ENCODE peak calls at places on chromosomes 11 and 22, in ten cellular contexts. One of them, this sample, is unnamed.

GRCh38 chr22:17980638-17981051 is 43.7 kb downstream of the MICAL3 start:
- DNase-seq in transverse colon: peak; percentile 81
- DNase-seq in HCT116: no peak
- DNase-seq in right lobe of liver: peak; percentile 43
- DNase-seq in prostate gland: peak; percentile 24
- DNase-seq in stomach: peak; percentile 48
- DNase-seq in esophagus squamous epithelium: no peak
- DNase-seq in A549: no peak
- DNase-seq in Peyer's patch: peak; percentile 86
- DNase-seq in uterus: no peak
- DNase-seq in this sample: peak; percentile 38

GRCh38 chr11:82663535-82663934 is 70.1 kb downstream of the FAM181B start:
- DNase-seq in transverse colon: no peak
- DNase-seq in HCT116: no peak
- DNase-seq in right lobe of liver: no peak
- DNase-seq in prostate gland: no peak
- DNase-seq in stomach: no peak
- DNase-seq in esophagus squamous epithelium: no peak
- DNase-seq in A549: no peak
- DNase-seq in Peyer's patch: no peak
- DNase-seq in uterus: no peak
- DNase-seq in this sample: no peak

GRCh38 chr11:28703371-28703770 is 595.2 kb downstream of the METTL15 start:
- DNase-seq in transverse colon: no peak
- DNase-seq in HCT116: no peak
- DNase-seq in right lobe of liver: no peak
- DNase-seq in prostate gland: no peak
- DNase-seq in stomach: no peak
- DNase-seq in esophagus squamous epithelium: no peak
- DNase-seq in A549: no peak
- DNase-seq in Peyer's patch: no peak
- DNase-seq in uterus: no peak
- DNase-seq in this sample: no peak

GRCh38 chr11:125165664-125166346 is 1.3 kb downstream of the PKNOX2 start:
- DNase-seq in transverse colon: no peak
- DNase-seq in HCT116: no peak
- DNase-seq in right lobe of liver: no peak
- DNase-seq in prostate gland: no peak
- DNase-seq in stomach: no peak
- DNase-seq in esophagus squamous epithelium: no peak
- DNase-seq in A549: no peak
- DNase-seq in Peyer's patch: peak; percentile 53
- DNase-seq in uterus: no peak
- DNase-seq in this sample: no peak

GRCh38 chr11:69704508-69705245 is 855 bp upstream of the FGF19 start:
- DNase-seq in transverse colon: no peak
- DNase-seq in HCT116: no peak
- DNase-seq in right lobe of liver: no peak
- DNase-seq in prostate gland: no peak
- DNase-seq in stomach: no peak
- DNase-seq in esophagus squamous epithelium: no peak
- DNase-seq in A549: peak; percentile 46
- DNase-seq in Peyer's patch: no peak
- DNase-seq in uterus: no peak
- DNase-seq in this sample: no peak

GRCh38 chr22:41425704-41426365 is 20.8 kb downstream of the TOB2 start:
- DNase-seq in transverse colon: no peak
- DNase-seq in HCT116: no peak
- DNase-seq in right lobe of liver: no peak
- DNase-seq in prostate gland: no peak
- DNase-seq in stomach: no peak
- DNase-seq in esophagus squamous epithelium: no peak
- DNase-seq in A549: no peak
- DNase-seq in Peyer's patch: no peak
- DNase-seq in uterus: no peak
- DNase-seq in this sample: no peak

GRCh38 chr11:17439316-17439782 is 37.3 kb downstream of the ABCC8 start:
- DNase-seq in transverse colon: no peak
- DNase-seq in HCT116: no peak
- DNase-seq in right lobe of liver: no peak
- DNase-seq in prostate gland: no peak
- DNase-seq in stomach: peak; percentile 74
- DNase-seq in esophagus squamous epithelium: no peak
- DNase-seq in A549: peak; percentile 68
- DNase-seq in Peyer's patch: no peak
- DNase-seq in uterus: no peak
- DNase-seq in this sample: peak; percentile 52

GRCh38 chr22:30040499-30041055 is 39.7 kb upstream of the HORMAD2 start:
- DNase-seq in transverse colon: no peak
- DNase-seq in HCT116: no peak
- DNase-seq in right lobe of liver: no peak
- DNase-seq in prostate gland: no peak
- DNase-seq in stomach: no peak
- DNase-seq in esophagus squamous epithelium: no peak
- DNase-seq in A549: no peak
- DNase-seq in Peyer's patch: no peak
- DNase-seq in uterus: no peak
- DNase-seq in this sample: no peak

GRCh38 chr11:61334434-61335354 is 1.7 kb downstream of the TKFC start:
- DNase-seq in transverse colon: no peak
- DNase-seq in HCT116: no peak
- DNase-seq in right lobe of liver: no peak
- DNase-seq in prostate gland: no peak
- DNase-seq in stomach: no peak
- DNase-seq in esophagus squamous epithelium: no peak
- DNase-seq in A549: no peak
- DNase-seq in Peyer's patch: peak; percentile 82
- DNase-seq in uterus: no peak
- DNase-seq in this sample: no peak

GRCh38 chr11:100716848-100717247 is 29.8 kb downstream of the ARHGAP42 start:
- DNase-seq in transverse colon: no peak
- DNase-seq in HCT116: no peak
- DNase-seq in right lobe of liver: no peak
- DNase-seq in prostate gland: no peak
- DNase-seq in stomach: no peak
- DNase-seq in esophagus squamous epithelium: no peak
- DNase-seq in A549: no peak
- DNase-seq in Peyer's patch: no peak
- DNase-seq in uterus: no peak
- DNase-seq in this sample: no peak

GRCh38 chr22:27491888-27492287 is 309.7 kb downstream of the MN1 start:
- DNase-seq in transverse colon: no peak
- DNase-seq in HCT116: no peak
- DNase-seq in right lobe of liver: no peak
- DNase-seq in prostate gland: no peak
- DNase-seq in stomach: no peak
- DNase-seq in esophagus squamous epithelium: no peak
- DNase-seq in A549: no peak
- DNase-seq in Peyer's patch: no peak
- DNase-seq in uterus: no peak
- DNase-seq in this sample: no peak

DNA sequence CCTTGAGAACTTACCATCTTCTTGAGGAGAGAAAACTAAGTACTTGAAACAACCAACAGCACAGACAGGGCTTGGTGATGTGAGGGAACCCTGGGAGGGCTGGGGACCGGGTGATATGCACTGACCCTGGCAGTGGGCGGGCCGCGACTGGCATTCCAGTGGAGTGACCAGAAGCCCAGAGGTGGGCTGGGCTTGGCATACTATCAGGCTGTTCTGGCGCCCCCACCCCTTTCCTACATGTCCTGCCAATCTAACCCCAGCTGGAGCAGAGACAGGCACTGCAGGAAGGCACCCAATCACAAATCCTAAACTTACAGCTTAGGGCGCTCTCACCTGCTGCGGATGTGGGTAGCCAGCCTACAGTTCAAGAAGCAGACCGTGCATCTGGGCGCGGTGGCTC is 54.0 kb upstream of the GCAT start:
- DNase-seq in transverse colon: no peak
- DNase-seq in HCT116: no peak
- DNase-seq in right lobe of liver: no peak
- DNase-seq in prostate gland: no peak
- DNase-seq in stomach: no peak
- DNase-seq in esophagus squamous epithelium: no peak
- DNase-seq in A549: peak; percentile 60
- DNase-seq in Peyer's patch: no peak
- DNase-seq in uterus: no peak
- DNase-seq in this sample: peak; percentile 39
- H3K4me3 ChIP-seq in transverse colon: no peak overlapping the region
- H3K4me3 ChIP-seq in HCT116: peak overlapping the region; percentile 98
- H3K4me3 ChIP-seq in right lobe of liver: no peak overlapping the region
- H3K4me3 ChIP-seq in prostate gland: no peak overlapping the region
- H3K4me3 ChIP-seq in stomach: no peak overlapping the region
- H3K4me3 ChIP-seq in esophagus squamous epithelium: no peak overlapping the region
- H3K4me3 ChIP-seq in A549: no peak overlapping the region
- H3K4me3 ChIP-seq in Peyer's patch: no peak overlapping the region
- H3K4me3 ChIP-seq in uterus: no peak overlapping the region
- H3K4me3 ChIP-seq in this sample: no peak overlapping the region

GRCh38 chr11:73187854-73188253 is 30.2 kb upstream of the P2RY2 start:
- DNase-seq in transverse colon: no peak
- DNase-seq in HCT116: no peak
- DNase-seq in right lobe of liver: no peak
- DNase-seq in prostate gland: no peak
- DNase-seq in stomach: no peak
- DNase-seq in esophagus squamous epithelium: no peak
- DNase-seq in A549: no peak
- DNase-seq in Peyer's patch: no peak
- DNase-seq in uterus: no peak
- DNase-seq in this sample: no peak

GRCh38 chr11:73186886-73187285 is 31.2 kb upstream of the P2RY2 start:
- DNase-seq in transverse colon: no peak
- DNase-seq in HCT116: no peak
- DNase-seq in right lobe of liver: no peak
- DNase-seq in prostate gland: no peak
- DNase-seq in stomach: peak; percentile 21
- DNase-seq in esophagus squamous epithelium: no peak
- DNase-seq in A549: no peak
- DNase-seq in Peyer's patch: no peak
- DNase-seq in uterus: no peak
- DNase-seq in this sample: no peak

GRCh38 chr11:73189315-73189714 is 28.8 kb upstream of the P2RY2 start:
- DNase-seq in transverse colon: peak; percentile 39
- DNase-seq in HCT116: no peak
- DNase-seq in right lobe of liver: peak; percentile 39
- DNase-seq in prostate gland: no peak
- DNase-seq in stomach: peak; percentile 29
- DNase-seq in esophagus squamous epithelium: no peak
- DNase-seq in A549: no peak
- DNase-seq in Peyer's patch: no peak
- DNase-seq in uterus: no peak
- DNase-seq in this sample: no peak

GRCh38 chr11:73189723-73190556 is 28.1 kb upstream of the P2RY2 start:
- DNase-seq in transverse colon: no peak
- DNase-seq in HCT116: no peak
- DNase-seq in right lobe of liver: no peak
- DNase-seq in prostate gland: no peak
- DNase-seq in stomach: peak; percentile 18
- DNase-seq in esophagus squamous epithelium: no peak
- DNase-seq in A549: no peak
- DNase-seq in Peyer's patch: peak; percentile 20
- DNase-seq in uterus: no peak
- DNase-seq in this sample: no peak

GRCh38 chr11:73188301-73188700 is 29.8 kb upstream of the P2RY2 start:
- DNase-seq in transverse colon: no peak
- DNase-seq in HCT116: no peak
- DNase-seq in right lobe of liver: no peak
- DNase-seq in prostate gland: no peak
- DNase-seq in stomach: peak; percentile 21
- DNase-seq in esophagus squamous epithelium: no peak
- DNase-seq in A549: no peak
- DNase-seq in Peyer's patch: no peak
- DNase-seq in uterus: no peak
- DNase-seq in this sample: no peak
- H3K4me1 ChIP-seq in transverse colon: peaks cover 2% of the 10 kb centered on the region
- H3K4me1 ChIP-seq in HCT116: peaks cover 48% of the 10 kb centered on the region
- H3K4me1 ChIP-seq in right lobe of liver: no peaks in the 10 kb centered on the region
- H3K4me1 ChIP-seq in prostate gland: no peaks in the 10 kb centered on the region
- H3K4me1 ChIP-seq in stomach: peaks cover 3% of the 10 kb centered on the region
- H3K4me1 ChIP-seq in esophagus squamous epithelium: peaks cover 83% of the 10 kb centered on the region
- H3K4me1 ChIP-seq in A549: peaks cover 44% of the 10 kb centered on the region
- H3K4me1 ChIP-seq in Peyer's patch: peaks cover 41% of the 10 kb centered on the region
- H3K4me1 ChIP-seq in uterus: no peaks in the 10 kb centered on the region
- H3K4me1 ChIP-seq in this sample: peaks cover 1% of the 10 kb centered on the region

DNA sequence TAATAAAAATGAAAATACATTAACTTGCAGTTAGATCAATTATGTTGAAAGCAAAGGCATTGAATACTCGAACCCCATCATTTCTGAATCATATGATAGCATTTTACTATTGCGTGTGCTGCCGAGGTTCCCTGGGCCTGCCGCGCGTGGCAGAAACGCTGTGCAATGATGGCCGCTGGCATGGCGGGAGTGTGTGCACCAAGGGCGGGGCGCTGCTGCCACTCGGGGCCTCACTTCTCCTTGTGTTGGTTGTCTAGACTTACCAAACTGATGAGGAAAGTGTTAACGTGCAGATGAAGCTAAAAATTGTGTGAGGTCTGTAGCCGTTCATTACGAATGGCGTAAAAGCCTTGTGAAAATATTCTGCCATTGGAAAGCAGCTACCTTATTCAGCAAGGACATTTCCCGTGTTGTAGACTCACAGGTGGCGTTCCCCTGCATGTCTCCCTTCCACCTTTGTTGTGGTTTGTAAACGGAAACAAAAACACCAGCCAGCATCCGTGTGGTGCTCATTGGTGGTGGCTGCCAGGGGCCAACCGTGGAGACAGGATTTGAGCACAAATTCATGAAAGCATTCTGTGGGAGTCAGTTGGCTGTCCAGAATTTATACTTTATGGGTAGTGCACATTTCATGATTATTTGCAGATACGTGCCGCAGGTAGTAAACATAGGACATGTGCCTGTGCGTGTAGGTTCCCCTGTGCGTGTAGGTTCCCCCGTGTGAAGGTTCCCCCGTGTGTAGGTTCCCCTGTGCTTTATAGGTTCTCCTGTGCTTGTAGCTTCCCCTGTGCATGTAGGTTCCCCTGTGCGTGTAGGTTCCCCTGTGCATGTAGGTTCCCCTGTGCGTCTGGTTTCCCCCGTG is 5.9 kb upstream of the GRAMD4 start:
- DNase-seq in transverse colon: peak; percentile 55
- DNase-seq in HCT116: no peak
- DNase-seq in right lobe of liver: no peak
- DNase-seq in prostate gland: no peak
- DNase-seq in stomach: no peak
- DNase-seq in esophagus squamous epithelium: no peak
- DNase-seq in A549: no peak
- DNase-seq in Peyer's patch: no peak
- DNase-seq in uterus: no peak
- DNase-seq in this sample: no peak
- TF ChIP-seq POLR2A in transverse colon: no peak
- TF ChIP-seq POLR2A in HCT116: no peak
- TF ChIP-seq POLR2A in right lobe of liver: no peak
- TF ChIP-seq POLR2A in prostate gland: no peak
- TF ChIP-seq POLR2A in stomach: no peak
- TF ChIP-seq POLR2A in esophagus squamous epithelium: no peak
- TF ChIP-seq POLR2A in A549: no peak
- TF ChIP-seq POLR2A in Peyer's patch: no peak
- TF ChIP-seq POLR2A in uterus: no peak
- TF ChIP-seq POLR2A in this sample: no peak

DNA sequence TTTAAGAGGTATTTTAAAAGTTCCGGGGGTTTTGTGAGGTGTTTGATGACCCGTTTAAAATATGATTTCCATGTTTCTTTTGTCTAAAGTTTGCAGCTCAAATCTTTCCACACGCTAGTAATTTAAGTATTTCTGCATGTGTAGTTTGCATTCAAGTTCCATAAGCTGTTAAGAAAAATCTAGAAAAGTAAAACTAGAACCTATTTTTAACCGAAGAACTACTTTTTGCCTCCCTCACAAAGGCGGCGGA is 193 bp upstream of the MALAT1 start:
- DNase-seq in transverse colon: no peak
- DNase-seq in HCT116: no peak
- DNase-seq in right lobe of liver: no peak
- DNase-seq in prostate gland: no peak
- DNase-seq in stomach: no peak
- DNase-seq in esophagus squamous epithelium: no peak
- DNase-seq in A549: no peak
- DNase-seq in Peyer's patch: no peak
- DNase-seq in uterus: no peak
- DNase-seq in this sample: no peak
- H3K4me3 ChIP-seq in transverse colon: peak overlapping the region; percentile 74
- H3K4me3 ChIP-seq in HCT116: peak overlapping the region; percentile 79
- H3K4me3 ChIP-seq in right lobe of liver: peak overlapping the region; percentile 67
- H3K4me3 ChIP-seq in prostate gland: peak overlapping the region; percentile 88
- H3K4me3 ChIP-seq in stomach: peak overlapping the region; percentile 85
- H3K4me3 ChIP-seq in esophagus squamous epithelium: peak overlapping the region; percentile 71
- H3K4me3 ChIP-seq in A549: peak overlapping the region; percentile 90
- H3K4me3 ChIP-seq in Peyer's patch: peak overlapping the region; percentile 79
- H3K4me3 ChIP-seq in uterus: peak overlapping the region; percentile 85
- H3K4me3 ChIP-seq in this sample: peak overlapping the region; percentile 12

This sample was measured in body of pancreas.